ENCODE peak calls at places on chromosomes 2 and 18, in eight cellular contexts. E, H, J, U, N, L, Z and P are unnamed samples.
A peak's percentile ranks its signal among the peaks of the same experiment; 100 is the strongest.

GRCh38 chr18:28108801-28109200 is 68.1 kb downstream of the CDH2 start:
- DNase-seq in E (no peak), H (no peak), J (no peak), U (no peak), N (no peak), L (no peak), Z (peak; percentile 29), P (no peak)

GRCh38 chr2:105961599-105962146 is 217.0 kb downstream of the NCK2 start:
- DNase-seq in E (no peak), H (no peak), J (no peak), U (no peak), N (no peak), L (no peak), Z (no peak), P (no peak)

GRCh38 chr2:73933194-73933593 is 6.5 kb downstream of the DGUOK start:
- DNase-seq in E (no peak), H (no peak), J (no peak), U (no peak), N (no peak), L (no peak), Z (peak; percentile 57), P (no peak)

GRCh38 chr2:36783276-36783675 is 86.8 kb downstream of the VIT start:
- DNase-seq in E (no peak), H (no peak), J (no peak), U (no peak), N (no peak), L (no peak), Z (no peak), P (no peak)

GRCh38 chr2:159595410-159596046 is 20.8 kb downstream of the BAZ2B start:
- DNase-seq in E (no peak), H (no peak), J (no peak), U (no peak), N (no peak), L (no peak), Z (no peak), P (no peak)

GRCh38 chr2:24885221-24886113 is 34.6 kb downstream of the ADCY3 start:
- DNase-seq in E (no peak), H (no peak), J (no peak), U (no peak), N (no peak), L (no peak), Z (no peak), P (no peak)

GRCh38 chr18:12639990-12640880 is 17.7 kb downstream of the SPIRE1 start:
- DNase-seq in E (peak; percentile 39), H (no peak), J (no peak), U (no peak), N (no peak), L (peak; percentile 62), Z (no peak), P (no peak)

GRCh38 chr18:23136326-23137092 is 1.2 kb downstream of the CABLES1 start:
- DNase-seq in E (peak; percentile 18), H (no peak), J (no peak), U (peak; percentile 9), N (no peak), L (no peak), Z (peak; percentile 84), P (no peak)

GRCh38 chr2:118843492-118844132 is 3.8 kb downstream of the EN1 start:
- DNase-seq in E (no peak), H (no peak), J (no peak), U (no peak), N (no peak), L (no peak), Z (no peak), P (no peak)

GRCh38 chr2:7911196-7911595 is 770.7 kb upstream of the ID2 start:
- DNase-seq in E (no peak), H (no peak), J (no peak), U (no peak), N (no peak), L (no peak), Z (no peak), P (no peak)

GRCh38 chr2:30464544-30465170 is 17.6 kb downstream of the LCLAT1 start:
- DNase-seq in E (no peak), H (no peak), J (no peak), U (no peak), N (no peak), L (no peak), Z (no peak), P (no peak)